ENCODE peak calls at places on chromosomes 2 and 18, in four cellular contexts. L is A673; N is HFFc6; T is activated CD8-positive, alpha-beta T cell treated with anti-CD3 and anti-CD28 coated beads for 36 hours. A is an unnamed sample.

GRCh38 chr2:43539991-43540860 is 55.6 kb downstream of the THADA start:
- DNase-seq in N (peak), T (no peak), L (no peak), A (no peak)

GRCh38 chr2:38016177-38016576 is 59.8 kb downstream of the CYP1B1 start:
- DNase-seq in T (no peak), N (no peak), L (no peak), A (no peak)

GRCh38 chr2:74168739-74169138 is 9.9 kb downstream of the MOB1A start:
- DNase-seq in L (no peak), N (no peak), T (no peak), A (peak)

GRCh38 chr2:150939087-150939486 is 322.6 kb downstream of the RBM43 start:
- DNase-seq in L (no peak), N (no peak), T (no peak), A (no peak)

GRCh38 chr18:79738041-79738461 is 58.4 kb downstream of the CTDP1 start:
- DNase-seq in N (no peak), T (no peak), L (no peak), A (no peak)

GRCh38 chr2:212842544-212843185 is 304.1 kb upstream of the ERBB4 start:
- DNase-seq in T (no peak), L (peak), N (peak), A (no peak)

GRCh38 chr2:45595724-45596435 is 15.2 kb downstream of the SRBD1 start:
- DNase-seq in N (peak), L (no peak), T (no peak), A (no peak)

GRCh38 chr2:79876430-79876829 is 363.6 kb downstream of the CTNNA2 start:
- DNase-seq in L (peak), N (peak), T (no peak), A (no peak)

GRCh38 chr18:23835506-23835905 is 146.3 kb downstream of the LAMA3 start:
- DNase-seq in T (no peak), L (no peak), N (no peak), A (no peak)

GRCh38 chr2:45634223-45634622 is 17.3 kb upstream of the PRKCE start:
- DNase-seq in L (no peak), T (no peak), N (no peak), A (no peak)

GRCh38 chr2:227191367-227191766 is 26.9 kb downstream of the COL4A3 start:
- DNase-seq in T (no peak), N (no peak), L (peak), A (no peak)

GRCh38 chr2:8312861-8313768 is 368.7 kb upstream of the ID2 start:
- DNase-seq in T (no peak), L (peak), N (no peak), A (peak)

GRCh38 chr2:88187927-88188326 is 17.8 kb downstream of the THNSL2 start:
- DNase-seq in L (peak), T (no peak), N (no peak), A (no peak)

GRCh38 chr2:127104881-127105655 is 1.9 kb downstream of the BIN1 start:
- DNase-seq in L (no peak), T (no peak), N (no peak), A (no peak)

GRCh38 chr2:229342376-229342775 is 71.3 kb upstream of the PID1 start:
- DNase-seq in T (peak), N (no peak), L (peak), A (no peak)
- TF ChIP-seq CTCF in T (peak), N (peak), L (peak), A (peak)

GRCh38 chr2:176281267-176281666 is 12.0 kb downstream of the MTX2 start:
- DNase-seq in L (no peak), N (peak), T (no peak), A (no peak)

GRCh38 chr2:176283268-176283667 is 14.0 kb downstream of the MTX2 start:
- DNase-seq in L (peak), N (no peak), T (no peak), A (no peak)

GRCh38 chr2:176283669-176284068 is 14.4 kb downstream of the MTX2 start:
- DNase-seq in T (no peak), L (no peak), N (no peak), A (no peak)

GRCh38 chr2:176284451-176285049 is 15.3 kb downstream of the MTX2 start:
- DNase-seq in N (no peak), L (no peak), T (no peak), A (no peak)

GRCh38 chr2:176285321-176285720 is 16.1 kb downstream of the MTX2 start:
- DNase-seq in T (no peak), N (peak), L (no peak), A (no peak)
- TF ChIP-seq CTCF in T (no peak), N (peak), L (peak), A (no peak)

GRCh38 chr2:117982376-117983033 is 31.4 kb downstream of the CCDC93 start:
- DNase-seq in T (no peak), L (no peak), N (no peak), A (no peak)
- TF ChIP-seq CTCF in T (no peak), L (no peak), N (peak), A (no peak)

GRCh38 chr2:6968319-6969100 is 51.3 kb downstream of the RNF144A start:
- DNase-seq in T (no peak), N (no peak), L (no peak), A (no peak)
- TF ChIP-seq CTCF in T (no peak), N (no peak), L (peak), A (no peak)

A was measured in GM20000.